ENCODE peak calls at places on chromosomes 12 and 14, in five cellular contexts. R is lung; B is H4; E is EL; W is activated CD4-positive, CD25-positive, alpha-beta regulatory T cell. Q is an unnamed sample.

GRCh38 chr14:54348923-54349615 is 47.7 kb upstream of the CDKN3 start:
- DNase-seq in W (no peak), R (no peak), B (no peak), E (peak; percentile 33), Q (peak; percentile 52)

GRCh38 chr14:101412741-101413140 is 148.6 kb upstream of the DIO3 start:
- DNase-seq in R (no peak), B (no peak), E (no peak), W (no peak), Q (no peak)

GRCh38 chr12:53765891-53766290 is 14.1 kb upstream of the CISTR start:
- DNase-seq in W (no peak), R (no peak), E (no peak), B (no peak), Q (no peak)

GRCh38 chr14:58626441-58626840 is 11.3 kb upstream of the DACT1 start:
- DNase-seq in R (no peak), E (peak; percentile 64), B (peak; percentile 14), W (no peak), Q (no peak)

GRCh38 chr12:126582231-126582630 is 1517.0 kb downstream of the AACS start:
- DNase-seq in R (no peak), E (no peak), B (peak; percentile 30), W (no peak), Q (no peak)

GRCh38 chr12:11822071-11822818 is 172.8 kb downstream of the ETV6 start:
- DNase-seq in E (peak; percentile 70), R (no peak), W (peak; percentile 5), B (no peak), Q (no peak)

GRCh38 chr14:53850714-53851296 is 105.8 kb downstream of the BMP4 start:
- DNase-seq in R (no peak), W (no peak), B (peak; percentile 45), E (peak; percentile 77), Q (no peak)

GRCh38 chr14:101087614-101088394 is 184.3 kb upstream of the RTL1 start:
- DNase-seq in E (no peak), W (no peak), B (peak; percentile 87), R (peak; percentile 27), Q (no peak)

GRCh38 chr14:28482644-28483043 is 283.9 kb upstream of the FOXG1 start:
- DNase-seq in R (no peak), W (no peak), E (no peak), B (no peak), Q (no peak)

GRCh38 chr14:85534914-85535313 is 5.0 kb downstream of the FLRT2 start:
- DNase-seq in B (no peak), W (no peak), E (peak; percentile 13), R (no peak), Q (no peak)

GRCh38 chr14:100299238-100299560 is 7.0 kb downstream of the SLC25A29 start:
- DNase-seq in E (no peak), W (no peak), B (no peak), R (no peak), Q (no peak)

GRCh38 chr12:645563-646071 is 17.6 kb downstream of the NINJ2 start:
- DNase-seq in W (no peak), E (peak; percentile 70), R (no peak), B (peak; percentile 37), Q (no peak)

Q was measured in vagina.